ENCODE peak calls at places on chromosomes 5 and 9, in six cellular contexts. One of them, this sample, is unnamed.

GRCh38 chr9:34123682-34124081 is 2.8 kb downstream of the DCAF12 start:
- DNase-seq in Panc1: no peak
- DNase-seq in breast epithelium: peak
- DNase-seq in vagina: no peak
- DNase-seq in stomach: peak
- DNase-seq in HCT116: no peak
- DNase-seq in this sample: no peak

GRCh38 chr9:4987996-4988421 is 2.9 kb downstream of the JAK2 start:
- DNase-seq in vagina: no peak
- DNase-seq in HCT116: peak
- DNase-seq in stomach: peak
- DNase-seq in Panc1: peak
- DNase-seq in breast epithelium: no peak
- DNase-seq in this sample: peak

GRCh38 chr9:104494808-104495207 is 9.3 kb upstream of the OR13F1 start:
- DNase-seq in Panc1: no peak
- DNase-seq in vagina: no peak
- DNase-seq in breast epithelium: no peak
- DNase-seq in HCT116: no peak
- DNase-seq in stomach: no peak
- DNase-seq in this sample: no peak

GRCh38 chr9:132372177-132373095 is 17.6 kb upstream of the SETX start:
- DNase-seq in vagina: no peak
- DNase-seq in Panc1: no peak
- DNase-seq in breast epithelium: peak
- DNase-seq in HCT116: no peak
- DNase-seq in stomach: peak
- DNase-seq in this sample: no peak

GRCh38 chr9:84754461-84754860 is 84.9 kb downstream of the NTRK2 start:
- DNase-seq in vagina: no peak
- DNase-seq in breast epithelium: no peak
- DNase-seq in Panc1: no peak
- DNase-seq in stomach: no peak
- DNase-seq in HCT116: no peak
- DNase-seq in this sample: no peak

GRCh38 chr5:29218138-29218537 is 1975.3 kb upstream of the CDH6 start:
- DNase-seq in Panc1: no peak
- DNase-seq in stomach: no peak
- DNase-seq in vagina: no peak
- DNase-seq in HCT116: no peak
- DNase-seq in breast epithelium: no peak
- DNase-seq in this sample: no peak

GRCh38 chr5:14445581-14446290 is 135.9 kb upstream of the OTULINL start:
- DNase-seq in breast epithelium: no peak
- DNase-seq in Panc1: no peak
- DNase-seq in vagina: no peak
- DNase-seq in HCT116: no peak
- DNase-seq in stomach: no peak
- DNase-seq in this sample: no peak

GRCh38 chr5:151523335-151523734 is 67.8 kb downstream of the FAT2 start:
- DNase-seq in HCT116: peak
- DNase-seq in vagina: no peak
- DNase-seq in Panc1: peak
- DNase-seq in stomach: no peak
- DNase-seq in breast epithelium: no peak
- DNase-seq in this sample: no peak

GRCh38 chr5:143428738-143429420 is 25.4 kb upstream of the NR3C1 start:
- DNase-seq in Panc1: no peak
- DNase-seq in HCT116: no peak
- DNase-seq in vagina: no peak
- DNase-seq in breast epithelium: no peak
- DNase-seq in stomach: no peak
- DNase-seq in this sample: no peak

GRCh38 chr5:137605377-137605776 is 106.3 kb upstream of the SPOCK1 start:
- DNase-seq in HCT116: no peak
- DNase-seq in Panc1: no peak
- DNase-seq in breast epithelium: no peak
- DNase-seq in vagina: no peak
- DNase-seq in stomach: no peak
- DNase-seq in this sample: no peak

DNA sequence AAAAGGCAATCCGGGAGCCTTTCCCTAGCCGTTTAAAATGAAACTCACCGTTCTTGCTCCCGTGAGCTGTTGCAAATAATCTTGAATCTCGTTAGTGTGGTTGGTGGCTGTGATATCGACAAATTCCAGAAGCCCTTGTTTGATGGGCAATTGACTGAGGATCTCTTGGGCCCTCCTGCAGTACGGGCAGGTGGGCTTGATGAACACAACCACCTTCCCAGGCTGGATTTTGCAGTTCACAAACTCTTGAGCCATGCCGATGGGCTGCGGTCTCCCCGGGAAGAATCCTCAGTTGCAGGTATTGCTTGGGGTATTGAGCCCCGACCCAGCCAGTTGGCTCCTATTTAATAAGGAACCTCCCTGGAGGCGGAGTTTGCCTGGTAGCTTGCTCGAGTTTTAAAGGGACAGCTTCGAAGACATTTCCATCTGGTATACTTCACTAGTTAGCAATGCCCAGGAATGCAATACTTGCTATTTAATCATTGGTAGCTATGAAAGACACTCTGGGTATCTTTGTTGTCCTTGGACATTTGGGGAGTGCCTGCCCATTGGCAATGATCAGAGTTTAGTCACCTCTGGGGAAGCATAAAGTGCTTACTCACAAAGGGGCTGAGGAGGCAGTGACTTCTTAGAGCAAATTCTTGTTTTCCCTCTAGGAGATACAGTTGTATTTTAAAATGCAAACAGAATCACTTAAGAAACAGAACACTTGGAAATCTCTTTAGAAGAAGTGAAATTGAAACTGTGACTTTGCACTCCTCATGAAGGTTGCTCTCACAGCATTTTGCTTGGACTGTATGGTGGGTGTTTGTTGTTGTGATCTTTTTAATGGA is at the start of gene GLRX:
- DNase-seq in breast epithelium: peak
- DNase-seq in vagina: no peak
- DNase-seq in Panc1: peak
- DNase-seq in HCT116: peak
- DNase-seq in stomach: peak
- DNase-seq in this sample: peak
- TF ChIP-seq POLR2AphosphoS5 in breast epithelium: peak
- TF ChIP-seq POLR2AphosphoS5 in vagina: peak
- TF ChIP-seq POLR2AphosphoS5 in Panc1: no peak
- TF ChIP-seq POLR2AphosphoS5 in HCT116: peak
- TF ChIP-seq POLR2AphosphoS5 in stomach: peak
- TF ChIP-seq POLR2AphosphoS5 in this sample: peak

DNA sequence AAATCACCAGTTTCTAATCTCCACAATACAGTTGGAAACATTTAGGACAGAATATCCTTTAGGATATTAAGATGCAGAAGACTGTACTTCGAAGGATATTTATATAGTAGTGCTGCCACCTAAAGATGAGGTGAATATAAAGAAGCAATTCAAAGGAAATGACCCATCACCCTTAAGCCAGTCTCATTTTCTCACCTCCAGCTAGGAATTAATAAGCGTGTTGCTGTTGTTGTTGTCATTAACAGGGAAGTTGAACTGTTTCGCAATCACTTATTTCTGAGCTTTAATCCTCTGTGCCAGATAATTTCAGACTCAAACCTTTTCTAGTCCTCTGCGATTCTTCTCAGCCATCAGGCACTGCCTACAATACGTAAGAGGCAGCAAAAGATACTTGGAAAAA is 7.8 kb upstream of the PURA start:
- DNase-seq in HCT116: no peak
- DNase-seq in Panc1: no peak
- DNase-seq in vagina: no peak
- DNase-seq in breast epithelium: no peak
- DNase-seq in stomach: no peak
- DNase-seq in this sample: no peak
- H3K27ac ChIP-seq in HCT116: no peak
- H3K27ac ChIP-seq in Panc1: peak
- H3K27ac ChIP-seq in vagina: peak
- H3K27ac ChIP-seq in breast epithelium: peak
- H3K27ac ChIP-seq in stomach: no peak
- H3K27ac ChIP-seq in this sample: no peak

GRCh38 chr9:20335668-20336332 is 286.5 kb downstream of the MLLT3 start:
- DNase-seq in stomach: no peak
- DNase-seq in vagina: no peak
- DNase-seq in Panc1: no peak
- DNase-seq in breast epithelium: no peak
- DNase-seq in HCT116: no peak
- DNase-seq in this sample: no peak

GRCh38 chr9:20330688-20331087 is 291.6 kb downstream of the MLLT3 start:
- DNase-seq in vagina: no peak
- DNase-seq in breast epithelium: no peak
- DNase-seq in Panc1: no peak
- DNase-seq in stomach: no peak
- DNase-seq in HCT116: no peak
- DNase-seq in this sample: no peak

GRCh38 chr9:20326516-20326915 is 295.8 kb downstream of the MLLT3 start:
- DNase-seq in Panc1: no peak
- DNase-seq in stomach: no peak
- DNase-seq in vagina: no peak
- DNase-seq in HCT116: no peak
- DNase-seq in breast epithelium: no peak
- DNase-seq in this sample: no peak

DNA sequence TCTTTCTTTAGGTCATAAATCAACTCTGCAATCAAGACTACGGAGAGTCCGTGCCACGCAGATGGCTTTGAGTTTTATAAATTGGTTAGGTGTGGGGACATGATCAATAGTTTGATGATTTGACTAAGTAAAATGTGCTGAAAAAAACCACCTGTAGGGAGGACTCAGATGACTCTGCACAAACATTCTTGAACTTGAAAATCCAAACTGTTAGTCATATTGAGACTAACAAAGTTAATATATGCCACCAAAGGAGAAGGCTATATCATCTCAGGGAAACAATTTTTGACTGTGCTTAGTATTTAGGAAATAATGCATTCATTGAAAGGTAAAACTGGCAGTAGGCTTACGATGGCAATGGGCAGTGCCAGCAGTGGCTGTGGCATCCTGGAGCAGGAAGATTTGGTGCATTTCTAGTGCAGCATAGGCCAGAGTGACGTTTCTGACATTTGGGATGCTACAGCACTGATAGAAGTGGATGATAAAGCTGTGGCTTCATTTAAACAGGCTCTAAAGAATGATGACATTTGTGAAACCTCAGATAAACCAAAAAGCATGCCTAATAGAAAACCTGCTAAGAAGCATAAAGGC is 291.1 kb downstream of the MLLT3 start:
- DNase-seq in vagina: no peak
- DNase-seq in stomach: no peak
- DNase-seq in HCT116: no peak
- DNase-seq in Panc1: no peak
- DNase-seq in breast epithelium: no peak
- DNase-seq in this sample: no peak
- H3K4me3 ChIP-seq in vagina: no peak
- H3K4me3 ChIP-seq in stomach: no peak
- H3K4me3 ChIP-seq in HCT116: no peak
- H3K4me3 ChIP-seq in Panc1: no peak
- H3K4me3 ChIP-seq in breast epithelium: no peak
- H3K4me3 ChIP-seq in this sample: no peak

GRCh38 chr5:67619235-67619634 is 422.6 kb upstream of the CD180 start:
- DNase-seq in vagina: no peak
- DNase-seq in HCT116: no peak
- DNase-seq in stomach: no peak
- DNase-seq in breast epithelium: no peak
- DNase-seq in Panc1: no peak
- DNase-seq in this sample: no peak
- TF ChIP-seq POLR2AphosphoS5 in vagina: no peak
- TF ChIP-seq POLR2AphosphoS5 in HCT116: no peak
- TF ChIP-seq POLR2AphosphoS5 in stomach: no peak
- TF ChIP-seq POLR2AphosphoS5 in breast epithelium: no peak
- TF ChIP-seq POLR2AphosphoS5 in Panc1: no peak
- TF ChIP-seq POLR2AphosphoS5 in this sample: no peak

GRCh38 chr5:87392170-87392569 is 20.6 kb downstream of the CCNH start:
- DNase-seq in breast epithelium: no peak
- DNase-seq in HCT116: no peak
- DNase-seq in vagina: no peak
- DNase-seq in Panc1: no peak
- DNase-seq in stomach: no peak
- DNase-seq in this sample: no peak
- H3K27ac ChIP-seq in breast epithelium: no peak
- H3K27ac ChIP-seq in HCT116: no peak
- H3K27ac ChIP-seq in vagina: no peak
- H3K27ac ChIP-seq in Panc1: no peak
- H3K27ac ChIP-seq in stomach: no peak
- H3K27ac ChIP-seq in this sample: no peak

DNA sequence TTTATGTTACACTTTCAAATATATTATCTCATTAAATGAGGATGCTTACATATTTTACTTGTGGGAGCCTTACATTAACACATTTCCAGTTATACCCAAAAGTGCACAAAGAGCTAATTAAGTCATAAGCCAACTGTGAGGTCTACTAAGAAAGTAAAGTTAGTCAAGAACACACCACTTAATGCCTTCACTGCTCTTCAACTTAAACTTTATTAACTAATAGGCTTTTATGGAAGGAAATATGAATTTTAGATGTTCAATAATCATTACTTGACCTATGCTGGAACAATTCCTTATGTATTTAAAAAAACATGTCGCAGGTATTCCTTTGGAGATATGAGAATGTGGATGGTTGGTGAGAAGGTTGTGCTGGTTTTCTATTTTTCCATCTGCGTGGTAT is 3.4 kb downstream of the ST8SIA4 start:
- DNase-seq in stomach: no peak
- DNase-seq in Panc1: no peak
- DNase-seq in vagina: no peak
- DNase-seq in breast epithelium: no peak
- DNase-seq in HCT116: no peak
- DNase-seq in this sample: no peak
- H3K4me3 ChIP-seq in stomach: peak
- H3K4me3 ChIP-seq in Panc1: peak
- H3K4me3 ChIP-seq in vagina: no peak
- H3K4me3 ChIP-seq in breast epithelium: no peak
- H3K4me3 ChIP-seq in HCT116: no peak
- H3K4me3 ChIP-seq in this sample: peak